ENCODE peak calls at places on chromosomes 2 and 18, in nine cellular contexts. F is uterus, E is sigmoid colon, P is nephron progenitor cell, X is stomach, J is fibroblast of mammary gland, K is PC-3, D is spleen, S is natural killer cell. T is an unnamed sample.

GRCh38 chr2:141641462-141641861 is 489.4 kb downstream of the LRP1B start:
- DNase-seq in X (no peak), E (no peak), D (no peak), S (no peak), P (no peak), J (peak), F (no peak), K (peak), T (no peak)

GRCh38 chr2:210503622-210504300 is 27.2 kb upstream of the LANCL1 start:
- DNase-seq in P (no peak), X (no peak), K (no peak), E (no peak), F (no peak), J (no peak), D (no peak), S (no peak), T (no peak)

GRCh38 chr2:43067254-43068052 is 159.0 kb downstream of the ZFP36L2 start:
- DNase-seq in X (peak), P (no peak), D (peak), S (no peak), K (no peak), F (peak), J (no peak), E (peak), T (no peak)

GRCh38 chr2:23134726-23135125 is 250.3 kb upstream of the KLHL29 start:
- DNase-seq in K (no peak), S (no peak), P (no peak), F (no peak), E (no peak), D (no peak), X (no peak), J (no peak), T (no peak)

GRCh38 chr18:78688249-78688648 is 291.4 kb upstream of the SALL3 start:
- DNase-seq in X (no peak), E (no peak), F (no peak), P (no peak), J (no peak), S (no peak), K (no peak), D (no peak), T (no peak)

GRCh38 chr18:14945286-14945685 is 197.3 kb downstream of the ANKRD30B start:
- DNase-seq in E (no peak), S (no peak), D (no peak), X (no peak), J (no peak), K (no peak), F (no peak), P (no peak), T (no peak)

GRCh38 chr2:196177124-196177523 is 5.7 kb upstream of the STK17B start:
- DNase-seq in E (no peak), F (no peak), S (no peak), K (no peak), D (no peak), X (no peak), J (no peak), P (no peak), T (no peak)

GRCh38 chr2:176636376-176636775 is 367.1 kb downstream of the MTX2 start:
- DNase-seq in J (no peak), D (no peak), K (peak), F (no peak), E (no peak), X (no peak), P (peak), S (no peak), T (no peak)

GRCh38 chr2:211049321-211050018 is 493.1 kb downstream of the CPS1 start:
- DNase-seq in K (no peak), J (no peak), E (no peak), F (no peak), S (no peak), X (no peak), P (no peak), D (no peak), T (no peak)

DNA sequence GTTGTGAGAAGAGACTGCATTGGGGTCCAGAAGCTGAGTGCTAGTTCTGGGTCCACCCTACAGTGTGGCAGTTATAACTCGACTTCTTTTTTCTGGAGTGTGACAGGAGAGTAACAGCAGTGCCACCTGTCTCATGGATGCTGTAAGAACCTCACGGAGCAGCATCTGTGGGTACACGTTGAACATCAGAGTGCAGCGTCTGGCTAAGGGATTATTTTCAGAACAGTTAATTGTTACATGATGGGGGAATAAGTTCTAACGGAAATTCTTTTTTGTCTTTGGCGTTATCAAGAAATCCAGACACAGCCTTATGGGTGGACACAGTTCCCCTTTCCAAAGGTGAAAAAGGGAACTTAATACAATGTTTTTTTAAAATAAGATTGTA is 28.3 kb upstream of the TOGARAM2 start:
- DNase-seq in E (no peak), J (no peak), F (no peak), K (no peak), S (no peak), P (no peak), D (no peak), X (no peak), T (no peak)
- TF ChIP-seq CTCF in E (peak), J (no peak), F (no peak), K (peak), S (no peak), P (no peak), D (no peak), X (no peak), T (no peak)

DNA sequence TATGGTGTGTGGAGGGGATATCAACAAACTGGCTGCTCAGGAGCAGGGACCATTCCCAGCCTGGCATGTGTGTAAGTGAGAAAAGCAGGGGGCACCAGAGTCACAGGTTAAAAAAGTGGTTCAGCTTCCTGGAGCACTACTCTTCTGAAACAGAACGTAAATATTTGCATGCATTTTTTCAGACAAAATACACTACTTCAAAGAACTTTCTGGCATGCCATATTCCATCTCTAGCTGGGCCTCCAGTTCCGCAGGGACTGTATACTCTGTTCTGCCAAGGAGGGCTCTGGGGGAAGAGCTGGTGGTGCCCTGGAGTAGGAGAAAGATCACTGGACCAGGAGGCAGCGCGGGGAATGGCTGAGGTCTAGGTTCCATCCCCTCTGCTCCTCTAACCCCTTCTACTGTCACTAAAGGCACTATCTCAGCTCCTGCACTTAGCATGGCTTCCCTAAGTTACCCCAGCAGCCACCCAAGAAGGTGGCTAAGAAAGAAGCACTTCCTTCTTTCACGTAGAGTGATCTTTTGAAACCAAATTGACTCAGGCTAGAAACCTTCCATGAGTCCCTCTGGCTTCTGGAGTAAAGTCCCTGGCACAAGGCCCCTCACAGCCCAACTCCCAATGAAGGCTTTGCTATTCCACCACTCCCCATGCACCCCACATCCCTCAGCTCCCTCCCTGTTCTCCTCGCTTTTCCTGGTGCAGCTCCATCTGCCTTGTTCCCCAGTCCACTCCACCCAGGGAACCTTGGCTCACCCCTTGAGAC is 57.6 kb upstream of the CABLES1 start:
- DNase-seq in P (no peak), J (peak), X (peak), S (no peak), F (no peak), E (no peak), D (no peak), K (peak), T (no peak)
- TF ChIP-seq CTCF in P (no peak), J (peak), X (peak), S (no peak), F (no peak), E (no peak), D (no peak), K (peak), T (no peak)

GRCh38 chr2:64653174-64654062 is at the start of gene SERTAD2:
- DNase-seq in P (peak), K (peak), J (peak), F (peak), E (peak), D (peak), S (peak), X (peak), T (peak)
- TF ChIP-seq CTCF in P (no peak), K (no peak), J (no peak), F (no peak), E (no peak), D (peak), S (no peak), X (no peak), T (peak)

DNA sequence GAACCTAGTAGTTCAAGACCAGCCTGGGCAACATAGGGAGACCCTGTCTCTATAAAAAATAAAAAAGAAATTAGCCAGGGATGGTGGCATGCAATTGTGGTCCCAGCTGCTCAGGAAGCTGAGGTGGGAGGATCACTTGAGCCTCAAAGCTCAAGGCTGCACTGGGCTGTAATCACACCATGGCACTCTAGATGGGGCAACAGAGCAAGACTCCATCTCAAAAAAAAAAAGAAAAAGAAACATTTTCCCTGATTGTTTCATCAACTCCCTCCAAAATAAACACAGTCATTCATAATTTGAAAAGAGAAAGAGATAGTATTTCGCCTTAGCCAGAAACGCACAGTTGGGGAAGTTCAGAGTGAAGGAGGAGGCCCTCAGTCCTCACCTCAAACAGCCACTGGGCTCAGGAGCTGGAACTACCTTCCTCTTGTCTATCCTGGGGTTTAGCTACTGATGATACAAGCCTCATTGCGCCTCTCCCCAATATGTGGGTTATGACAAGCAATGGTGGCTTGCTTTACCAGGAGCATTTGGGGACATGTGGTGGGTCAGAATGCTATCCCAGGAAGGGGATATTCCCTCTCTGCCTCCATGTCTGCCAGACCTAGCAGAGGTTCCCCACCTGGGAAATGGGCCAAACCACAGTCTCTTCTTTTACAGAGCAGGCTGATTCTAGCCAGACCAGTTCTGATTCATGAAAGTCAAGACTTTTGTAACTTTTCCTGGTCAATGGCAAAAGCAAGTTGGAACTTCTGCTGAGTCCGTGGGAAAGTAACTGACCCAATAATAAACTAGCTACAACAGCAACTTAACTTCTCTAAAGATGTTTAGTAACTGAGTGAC is 22.2 kb upstream of the TMEM87B start:
- DNase-seq in J (peak), E (peak), K (peak), D (no peak), X (peak), F (no peak), P (no peak), S (no peak), T (no peak)
- TF ChIP-seq CTCF in J (peak), E (no peak), K (peak), D (no peak), X (peak), F (no peak), P (no peak), S (no peak), T (peak)